ENCODE peak calls at places on chromosomes 2 and 18, in five cellular contexts. T, W, U, J and V are unnamed samples.

GRCh38 chr2:80591233-80591632 is 286.7 kb upstream of the LRRTM1 start:
- DNase-seq in J (no peak), T (no peak), W (no peak), U (no peak), V (no peak)

GRCh38 chr2:187528042-187528441 is 26.2 kb downstream of the TFPI start:
- DNase-seq in W (no peak), J (no peak), T (no peak), U (no peak), V (no peak)

GRCh38 chr2:28231110-28231621 is 161.5 kb upstream of the FOSL2 start:
- DNase-seq in J (no peak), T (no peak), U (no peak), W (peak), V (no peak)

GRCh38 chr2:138275881-138276280 is 225.7 kb upstream of the SPOPL start:
- DNase-seq in W (peak), J (peak), T (no peak), U (no peak), V (no peak)

GRCh38 chr2:2826621-2827020 is 495.5 kb upstream of the MYT1L start:
- DNase-seq in J (no peak), U (no peak), T (no peak), W (no peak), V (no peak)

GRCh38 chr2:28951910-28952805 is 28.9 kb upstream of the TOGARAM2 start:
- DNase-seq in W (peak), T (no peak), J (no peak), U (no peak), V (no peak)

GRCh38 chr2:111161971-111162370 is 41.3 kb downstream of the BCL2L11 start:
- DNase-seq in U (no peak), J (no peak), W (no peak), T (no peak), V (no peak)

GRCh38 chr2:43370146-43370545 is 143.7 kb upstream of the ZFP36L2 start:
- DNase-seq in W (no peak), T (no peak), U (no peak), J (no peak), V (no peak)

GRCh38 chr2:95349568-95350319 is 52.6 kb downstream of the KCNIP3 start:
- DNase-seq in U (no peak), W (no peak), T (no peak), J (no peak), V (no peak)

GRCh38 chr2:234544659-234545611 is 48.1 kb upstream of the ARL4C start:
- DNase-seq in J (peak), U (peak), T (peak), W (peak), V (peak)

GRCh38 chr2:23926289-23926749 is 604 bp downstream of the ATAD2B start:
- DNase-seq in U (peak), T (peak), J (peak), W (peak), V (no peak)

GRCh38 chr2:95353055-95353575 is 49.4 kb upstream of the FAHD2A start:
- DNase-seq in W (no peak), T (no peak), J (no peak), U (no peak), V (no peak)

GRCh38 chr18:28158083-28158581 is 18.8 kb downstream of the CDH2 start:
- DNase-seq in W (peak), U (no peak), J (no peak), T (no peak), V (no peak)

GRCh38 chr18:54947115-54947514 is 12.1 kb downstream of the CCDC68 start:
- DNase-seq in W (no peak), U (no peak), J (no peak), T (no peak), V (no peak)

GRCh38 chr2:200405599-200406298 is 99.3 kb downstream of the SPATS2L start:
- DNase-seq in U (no peak), T (no peak), W (peak), J (peak), V (no peak)

GRCh38 chr2:99989905-99990304 is 152.5 kb downstream of the AFF3 start:
- DNase-seq in J (no peak), W (no peak), T (no peak), U (no peak), V (no peak)

GRCh38 chr2:48114256-48114655 is 208.0 kb upstream of the FBXO11 start:
- DNase-seq in J (peak), W (peak), U (peak), T (no peak), V (no peak)

GRCh38 chr2:128549646-128550260 is 231.1 kb upstream of the HS6ST1 start:
- DNase-seq in J (no peak), W (no peak), U (no peak), T (no peak), V (no peak)

GRCh38 chr18:63439334-63439733 is 17.1 kb upstream of the VPS4B start:
- DNase-seq in T (peak), W (peak), U (peak), J (peak), V (peak)

GRCh38 chr2:86393521-86394490 is 47.4 kb upstream of the KDM3A start:
- DNase-seq in T (no peak), J (peak), W (peak), U (no peak), V (no peak)

GRCh38 chr2:27042159-27042661 is 9.3 kb upstream of the AGBL5 start:
- DNase-seq in T (no peak), W (peak), U (peak), J (no peak), V (no peak)

GRCh38 chr2:5176764-5177163 is 515.4 kb upstream of the SOX11 start:
- DNase-seq in J (no peak), T (no peak), U (no peak), W (peak), V (no peak)

GRCh38 chr2:179909845-179910734 is 48.7 kb upstream of the ZNF385B start:
- DNase-seq in U (no peak), T (no peak), J (no peak), W (no peak), V (no peak)

GRCh38 chr18:58087928-58088722 is 44.1 kb downstream of the NEDD4L start:
- DNase-seq in T (no peak), W (no peak), U (no peak), J (peak), V (no peak)

GRCh38 chr2:12325806-12326205 is 390.9 kb upstream of the TRIB2 start:
- DNase-seq in J (peak), W (peak), U (no peak), T (no peak), V (no peak)

GRCh38 chr2:100983684-100984310 is 18.3 kb upstream of the RPL31 start:
- DNase-seq in U (no peak), W (no peak), J (no peak), T (no peak), V (no peak)

GRCh38 chr18:5720132-5720531 is 175.2 kb downstream of the TMEM200C start:
- DNase-seq in W (no peak), U (no peak), T (no peak), J (no peak), V (no peak)

GRCh38 chr2:163419000-163419575 is 316.7 kb downstream of the FIGN start:
- DNase-seq in T (no peak), J (no peak), W (peak), U (no peak), V (no peak)

GRCh38 chr2:196453613-196454047 is 185.9 kb upstream of the CCDC150 start:
- DNase-seq in U (peak), W (peak), J (peak), T (no peak), V (no peak)

GRCh38 chr2:233799087-233799665 is 21.0 kb downstream of the MROH2A start:
- DNase-seq in J (no peak), W (no peak), U (no peak), T (no peak), V (no peak)

GRCh38 chr2:74532222-74532621 is 2.5 kb downstream of the HTRA2 start:
- DNase-seq in U (peak), W (peak), T (no peak), J (no peak), V (no peak)

GRCh38 chr2:178553047-178553446 is 72.8 kb downstream of the PLEKHA3 start:
- DNase-seq in T (no peak), U (no peak), J (peak), W (peak), V (no peak)

GRCh38 chr2:26187537-26188104 is 14.7 kb downstream of the GAREM2 start:
- DNase-seq in U (no peak), T (no peak), J (no peak), W (no peak), V (no peak)

GRCh38 chr2:74952575-74952974 is 5.9 kb upstream of the POLE4 start:
- DNase-seq in T (no peak), J (no peak), U (no peak), W (no peak), V (no peak)